ENCODE peak calls at places on chromosomes 12 and 14, in eight cellular contexts. One of them, this sample, is unnamed. For H3K4me1, the result is how much of the 10 kb centered on the place peaks cover.

GRCh38 chr12:71169286-71169685 is 11.5 kb upstream of the TSPAN8 start:
- DNase-seq in lower lobe of right lung: no peak
- DNase-seq in sigmoid colon: no peak
- DNase-seq in psoas muscle: no peak
- DNase-seq in cardiac muscle cell: no peak
- DNase-seq in thoracic aorta: no peak
- DNase-seq in A549: no peak
- DNase-seq in spleen: no peak
- DNase-seq in this sample: no peak

GRCh38 chr14:72023128-72024042 is 91.2 kb downstream of the RGS6 start:
- DNase-seq in lower lobe of right lung: no peak
- DNase-seq in sigmoid colon: no peak
- DNase-seq in psoas muscle: no peak
- DNase-seq in cardiac muscle cell: no peak
- DNase-seq in thoracic aorta: no peak
- DNase-seq in A549: no peak
- DNase-seq in spleen: no peak
- DNase-seq in this sample: no peak

GRCh38 chr14:70073924-70074566 is 114.7 kb downstream of the SLC8A3 start:
- DNase-seq in lower lobe of right lung: peak
- DNase-seq in sigmoid colon: no peak
- DNase-seq in psoas muscle: peak
- DNase-seq in cardiac muscle cell: peak
- DNase-seq in thoracic aorta: no peak
- DNase-seq in A549: peak
- DNase-seq in spleen: no peak
- DNase-seq in this sample: peak

GRCh38 chr12:75011120-75011519 is 198.5 kb downstream of the KCNC2 start:
- DNase-seq in lower lobe of right lung: no peak
- DNase-seq in sigmoid colon: no peak
- DNase-seq in psoas muscle: no peak
- DNase-seq in cardiac muscle cell: no peak
- DNase-seq in thoracic aorta: no peak
- DNase-seq in A549: no peak
- DNase-seq in spleen: no peak
- DNase-seq in this sample: no peak

GRCh38 chr14:25833341-25834121 is 764.3 kb downstream of the NOVA1 start:
- DNase-seq in lower lobe of right lung: no peak
- DNase-seq in sigmoid colon: no peak
- DNase-seq in psoas muscle: no peak
- DNase-seq in cardiac muscle cell: peak
- DNase-seq in thoracic aorta: no peak
- DNase-seq in A549: no peak
- DNase-seq in spleen: no peak
- DNase-seq in this sample: no peak

GRCh38 chr14:46197856-46198255 is 453.7 kb downstream of the RPL10L start:
- DNase-seq in lower lobe of right lung: no peak
- DNase-seq in sigmoid colon: no peak
- DNase-seq in psoas muscle: no peak
- DNase-seq in cardiac muscle cell: no peak
- DNase-seq in thoracic aorta: no peak
- DNase-seq in A549: no peak
- DNase-seq in spleen: no peak
- DNase-seq in this sample: no peak

GRCh38 chr12:90908465-90908864 is 46.5 kb downstream of the CCER1 start:
- DNase-seq in lower lobe of right lung: no peak
- DNase-seq in sigmoid colon: no peak
- DNase-seq in psoas muscle: no peak
- DNase-seq in cardiac muscle cell: no peak
- DNase-seq in thoracic aorta: no peak
- DNase-seq in A549: no peak
- DNase-seq in spleen: no peak
- DNase-seq in this sample: no peak

GRCh38 chr14:71165121-71165574 is 257.9 kb downstream of the PCNX1 start:
- DNase-seq in lower lobe of right lung: no peak
- DNase-seq in sigmoid colon: no peak
- DNase-seq in psoas muscle: no peak
- DNase-seq in cardiac muscle cell: peak
- DNase-seq in thoracic aorta: no peak
- DNase-seq in A549: no peak
- DNase-seq in spleen: peak
- DNase-seq in this sample: no peak

GRCh38 chr12:48973992-48974673 is 2.6 kb upstream of the WNT10B start:
- DNase-seq in lower lobe of right lung: peak
- DNase-seq in sigmoid colon: peak
- DNase-seq in psoas muscle: peak
- DNase-seq in cardiac muscle cell: peak
- DNase-seq in thoracic aorta: no peak
- DNase-seq in A549: no peak
- DNase-seq in spleen: no peak
- DNase-seq in this sample: no peak

GRCh38 chr14:90536511-90537191 is 139.8 kb downstream of the CALM1 start:
- DNase-seq in lower lobe of right lung: peak
- DNase-seq in sigmoid colon: no peak
- DNase-seq in psoas muscle: no peak
- DNase-seq in cardiac muscle cell: no peak
- DNase-seq in thoracic aorta: no peak
- DNase-seq in A549: no peak
- DNase-seq in spleen: no peak
- DNase-seq in this sample: no peak

GRCh38 chr14:78933948-78934524 is 763.9 kb downstream of the NRXN3 start:
- DNase-seq in lower lobe of right lung: no peak
- DNase-seq in sigmoid colon: no peak
- DNase-seq in psoas muscle: no peak
- DNase-seq in cardiac muscle cell: peak
- DNase-seq in thoracic aorta: no peak
- DNase-seq in A549: peak
- DNase-seq in spleen: no peak
- DNase-seq in this sample: no peak

GRCh38 chr12:99054601-99055128 is 409.6 kb downstream of the APAF1 start:
- DNase-seq in lower lobe of right lung: no peak
- DNase-seq in sigmoid colon: no peak
- DNase-seq in psoas muscle: no peak
- DNase-seq in cardiac muscle cell: no peak
- DNase-seq in thoracic aorta: no peak
- DNase-seq in A549: no peak
- DNase-seq in spleen: no peak
- DNase-seq in this sample: no peak

GRCh38 chr12:25119020-25119419 is 75.9 kb downstream of the DNAI7 start:
- DNase-seq in lower lobe of right lung: no peak
- DNase-seq in sigmoid colon: no peak
- DNase-seq in psoas muscle: no peak
- DNase-seq in cardiac muscle cell: no peak
- DNase-seq in thoracic aorta: no peak
- DNase-seq in A549: no peak
- DNase-seq in spleen: no peak
- DNase-seq in this sample: no peak

GRCh38 chr14:64195194-64195593 is 99.0 kb downstream of the ESR2 start:
- DNase-seq in lower lobe of right lung: no peak
- DNase-seq in sigmoid colon: no peak
- DNase-seq in psoas muscle: no peak
- DNase-seq in cardiac muscle cell: no peak
- DNase-seq in thoracic aorta: no peak
- DNase-seq in A549: no peak
- DNase-seq in spleen: no peak
- DNase-seq in this sample: no peak

GRCh38 chr12:6607751-6608591 is 792 bp upstream of the CHD4 start:
- DNase-seq in lower lobe of right lung: peak
- DNase-seq in sigmoid colon: peak
- DNase-seq in psoas muscle: peak
- DNase-seq in cardiac muscle cell: peak
- DNase-seq in thoracic aorta: peak
- DNase-seq in A549: peak
- DNase-seq in spleen: no peak
- DNase-seq in this sample: no peak

GRCh38 chr12:6605425-6606330 is 1.5 kb downstream of the CHD4 start:
- DNase-seq in lower lobe of right lung: no peak
- DNase-seq in sigmoid colon: peak
- DNase-seq in psoas muscle: peak
- DNase-seq in cardiac muscle cell: peak
- DNase-seq in thoracic aorta: no peak
- DNase-seq in A549: peak
- DNase-seq in spleen: no peak
- DNase-seq in this sample: no peak

GRCh38 chr12:6606331-6607131 is 648 bp downstream of the CHD4 start:
- DNase-seq in lower lobe of right lung: peak
- DNase-seq in sigmoid colon: peak
- DNase-seq in psoas muscle: peak
- DNase-seq in cardiac muscle cell: peak
- DNase-seq in thoracic aorta: peak
- DNase-seq in A549: peak
- DNase-seq in spleen: peak
- DNase-seq in this sample: no peak

GRCh38 chr12:6612247-6612646 is 5.1 kb upstream of the CHD4 start:
- DNase-seq in lower lobe of right lung: no peak
- DNase-seq in sigmoid colon: no peak
- DNase-seq in psoas muscle: no peak
- DNase-seq in cardiac muscle cell: no peak
- DNase-seq in thoracic aorta: no peak
- DNase-seq in A549: no peak
- DNase-seq in spleen: no peak
- DNase-seq in this sample: no peak

GRCh38 chr12:6608592-6609311 is 1.6 kb upstream of the CHD4 start:
- DNase-seq in lower lobe of right lung: no peak
- DNase-seq in sigmoid colon: peak
- DNase-seq in psoas muscle: peak
- DNase-seq in cardiac muscle cell: no peak
- DNase-seq in thoracic aorta: no peak
- DNase-seq in A549: peak
- DNase-seq in spleen: peak
- DNase-seq in this sample: no peak
- TF ChIP-seq CTCF in lower lobe of right lung: no peak
- TF ChIP-seq CTCF in sigmoid colon: no peak
- TF ChIP-seq CTCF in psoas muscle: no peak
- TF ChIP-seq CTCF in cardiac muscle cell: no peak
- TF ChIP-seq CTCF in thoracic aorta: no peak
- TF ChIP-seq CTCF in A549: no peak
- TF ChIP-seq CTCF in spleen: no peak
- TF ChIP-seq CTCF in this sample: no peak

GRCh38 chr12:104737682-104738370 is 220.3 kb downstream of the SLC41A2 start:
- DNase-seq in lower lobe of right lung: no peak
- DNase-seq in sigmoid colon: no peak
- DNase-seq in psoas muscle: no peak
- DNase-seq in cardiac muscle cell: no peak
- DNase-seq in thoracic aorta: no peak
- DNase-seq in A549: no peak
- DNase-seq in spleen: no peak
- DNase-seq in this sample: no peak
- H3K4me1 ChIP-seq in lower lobe of right lung: half or more
- H3K4me1 ChIP-seq in sigmoid colon: under half
- H3K4me1 ChIP-seq in psoas muscle: under half
- H3K4me1 ChIP-seq in cardiac muscle cell: under half
- H3K4me1 ChIP-seq in thoracic aorta: half or more
- H3K4me1 ChIP-seq in A549: under half
- H3K4me1 ChIP-seq in spleen: half or more
- H3K4me1 ChIP-seq in this sample: under half

DNA sequence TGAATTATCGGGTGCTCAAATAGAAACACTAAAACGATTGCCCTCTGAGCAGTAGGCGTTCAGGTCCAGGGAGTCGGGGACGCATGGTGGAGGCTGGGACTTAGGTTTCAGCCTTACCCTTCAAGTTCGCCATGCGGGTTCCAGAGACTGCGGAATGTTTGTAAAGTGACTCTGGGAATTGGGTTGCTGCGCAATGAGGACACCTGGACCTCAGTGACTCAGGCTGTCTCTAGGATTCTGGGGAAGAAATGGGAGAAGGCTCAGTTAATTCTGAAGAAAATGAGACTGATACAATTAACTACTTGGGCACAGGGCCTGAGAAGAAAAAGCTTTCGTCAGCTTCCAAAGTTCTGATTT is 1.1 kb downstream of the LGALS3 start:
- DNase-seq in lower lobe of right lung: no peak
- DNase-seq in sigmoid colon: no peak
- DNase-seq in psoas muscle: no peak
- DNase-seq in cardiac muscle cell: no peak
- DNase-seq in thoracic aorta: no peak
- DNase-seq in A549: peak
- DNase-seq in spleen: no peak
- DNase-seq in this sample: no peak
- H3K4me3 ChIP-seq in lower lobe of right lung: peak
- H3K4me3 ChIP-seq in sigmoid colon: peak
- H3K4me3 ChIP-seq in psoas muscle: peak
- H3K4me3 ChIP-seq in cardiac muscle cell: peak
- H3K4me3 ChIP-seq in thoracic aorta: peak
- H3K4me3 ChIP-seq in A549: peak
- H3K4me3 ChIP-seq in spleen: peak
- H3K4me3 ChIP-seq in this sample: peak

GRCh38 chr12:46384451-46385301 is 12.1 kb upstream of the SLC38A2 start:
- DNase-seq in lower lobe of right lung: no peak
- DNase-seq in sigmoid colon: no peak
- DNase-seq in psoas muscle: no peak
- DNase-seq in cardiac muscle cell: no peak
- DNase-seq in thoracic aorta: no peak
- DNase-seq in A549: no peak
- DNase-seq in spleen: no peak
- DNase-seq in this sample: no peak

GRCh38 chr12:46380881-46381280 is 8.3 kb upstream of the SLC38A2 start:
- DNase-seq in lower lobe of right lung: no peak
- DNase-seq in sigmoid colon: no peak
- DNase-seq in psoas muscle: no peak
- DNase-seq in cardiac muscle cell: no peak
- DNase-seq in thoracic aorta: no peak
- DNase-seq in A549: no peak
- DNase-seq in spleen: no peak
- DNase-seq in this sample: no peak

GRCh38 chr12:46382425-46382973 is 9.9 kb upstream of the SLC38A2 start:
- DNase-seq in lower lobe of right lung: no peak
- DNase-seq in sigmoid colon: no peak
- DNase-seq in psoas muscle: no peak
- DNase-seq in cardiac muscle cell: no peak
- DNase-seq in thoracic aorta: no peak
- DNase-seq in A549: no peak
- DNase-seq in spleen: no peak
- DNase-seq in this sample: no peak

GRCh38 chr12:46383654-46384450 is 11.3 kb upstream of the SLC38A2 start:
- DNase-seq in lower lobe of right lung: peak
- DNase-seq in sigmoid colon: peak
- DNase-seq in psoas muscle: peak
- DNase-seq in cardiac muscle cell: peak
- DNase-seq in thoracic aorta: peak
- DNase-seq in A549: no peak
- DNase-seq in spleen: peak
- DNase-seq in this sample: peak

DNA sequence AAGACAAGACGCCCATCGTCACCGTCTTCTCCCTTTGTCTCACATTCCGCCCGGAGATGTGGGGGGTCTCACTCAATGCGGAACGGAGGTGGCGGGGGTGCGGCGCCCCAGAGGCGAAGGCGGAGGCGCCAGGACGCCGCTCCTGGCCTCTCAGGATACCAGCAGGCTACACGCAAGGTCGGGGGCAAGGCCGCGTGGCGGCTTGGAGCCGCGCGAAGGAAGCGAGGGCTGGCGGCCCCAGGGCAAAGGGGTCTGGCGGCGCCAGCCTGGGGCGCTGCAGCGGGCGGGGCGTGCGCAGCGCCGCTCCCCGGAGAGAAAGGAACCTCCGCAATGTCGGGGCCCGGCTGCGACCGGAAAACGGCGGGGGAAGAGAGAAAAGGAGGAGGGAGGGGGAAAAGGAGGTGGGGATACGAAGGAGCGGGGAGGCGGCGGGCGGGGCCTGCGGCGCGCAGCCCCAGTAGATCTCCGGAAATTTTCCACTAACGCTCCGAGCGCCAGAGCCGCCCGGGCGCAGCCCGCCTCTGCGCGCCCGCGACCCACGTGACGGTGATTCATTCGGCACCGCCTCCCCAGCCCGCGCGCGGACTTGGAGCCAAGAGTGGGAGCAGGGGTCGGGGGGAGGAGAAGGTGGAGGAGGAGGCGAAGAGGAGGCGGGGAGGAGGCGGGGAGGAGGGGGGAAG is 10.5 kb upstream of the SLC38A2 start:
- DNase-seq in lower lobe of right lung: peak
- DNase-seq in sigmoid colon: peak
- DNase-seq in psoas muscle: peak
- DNase-seq in cardiac muscle cell: peak
- DNase-seq in thoracic aorta: peak
- DNase-seq in A549: peak
- DNase-seq in spleen: peak
- DNase-seq in this sample: peak
- TF ChIP-seq CTCF in lower lobe of right lung: no peak
- TF ChIP-seq CTCF in sigmoid colon: no peak
- TF ChIP-seq CTCF in psoas muscle: no peak
- TF ChIP-seq CTCF in cardiac muscle cell: peak
- TF ChIP-seq CTCF in thoracic aorta: no peak
- TF ChIP-seq CTCF in A549: peak
- TF ChIP-seq CTCF in spleen: no peak
- TF ChIP-seq CTCF in this sample: peak